ENCODE peak calls at places on chromosomes 16 and 17, in eight cellular contexts. M is tibial artery, D is pancreas, J is thyroid gland, Z is breast epithelium, L is uterus, T is Panc1, X is thoracic aorta. P is an unnamed sample.

GRCh38 chr17:39939588-39940419 is 12.3 kb downstream of the LRRC3C start:
- DNase-seq in D (no peak), L (peak; percentile 46), T (no peak), J (no peak), X (no peak), Z (no peak), M (no peak), P (peak; percentile 94)

GRCh38 chr17:68184816-68185436 is 62.9 kb upstream of the AMZ2 start:
- DNase-seq in T (no peak), M (no peak), X (no peak), L (no peak), J (no peak), D (no peak), Z (no peak), P (no peak)

GRCh38 chr17:38911081-38911730 is 14.2 kb upstream of the LASP1NB start:
- DNase-seq in X (no peak), M (peak; percentile 47), T (no peak), Z (no peak), J (no peak), D (no peak), L (peak; percentile 15), P (no peak)

GRCh38 chr16:30335598-30336474 is 19.3 kb downstream of the CD2BP2 start:
- DNase-seq in M (no peak), X (no peak), Z (no peak), J (no peak), T (no peak), L (no peak), D (no peak), P (peak; percentile 20)

GRCh38 chr17:57892146-57892819 is 42.4 kb upstream of the MRPS23 start:
- DNase-seq in L (peak; percentile 88), M (peak; percentile 94), D (peak; percentile 84), T (peak; percentile 61), Z (peak; percentile 87), X (no peak), J (peak; percentile 89), P (peak; percentile 66)

GRCh38 chr17:8187517-8188407 is 2.2 kb downstream of the BORCS6 start:
- DNase-seq in T (peak; percentile 100), D (peak; percentile 90), Z (peak; percentile 92), M (peak; percentile 96), J (peak; percentile 89), L (peak; percentile 96), X (peak; percentile 94), P (peak; percentile 99)

GRCh38 chr16:13102401-13102800 is 201.0 kb downstream of the SHISA9 start:
- DNase-seq in J (no peak), Z (no peak), X (no peak), M (no peak), L (no peak), T (no peak), D (no peak), P (no peak)

GRCh38 chr17:38320482-38320881 is 23.3 kb downstream of the GPR179 start:
- DNase-seq in L (no peak), T (no peak), M (no peak), Z (peak; percentile 67), D (no peak), X (no peak), J (no peak), P (no peak)

GRCh38 chr17:76496464-76496863 is 4.8 kb downstream of the RHBDF2 start:
- DNase-seq in J (no peak), D (no peak), M (no peak), T (no peak), L (no peak), X (no peak), Z (no peak), P (no peak)

GRCh38 chr17:10725262-10725661 is 4.6 kb downstream of the TMEM220 start:
- DNase-seq in M (no peak), D (no peak), X (no peak), J (no peak), T (no peak), Z (no peak), L (no peak), P (no peak)

GRCh38 chr16:28304214-28304613 is 11.9 kb downstream of the SBK1 start:
- DNase-seq in M (no peak), D (no peak), T (no peak), X (no peak), L (no peak), Z (no peak), J (peak; percentile 22), P (peak; percentile 17)

GRCh38 chr17:79281803-79282202 is 207.2 kb downstream of the ENGASE start:
- DNase-seq in X (no peak), J (no peak), M (no peak), Z (no peak), D (no peak), T (no peak), L (no peak), P (no peak)

GRCh38 chr17:39823407-39824054 is 40.6 kb downstream of the IKZF3 start:
- DNase-seq in X (no peak), Z (no peak), J (no peak), M (no peak), L (no peak), T (no peak), D (no peak), P (no peak)

GRCh38 chr16:68289621-68290329 is 21.0 kb downstream of the SLC7A6OS start:
- DNase-seq in T (no peak), Z (no peak), X (no peak), J (no peak), L (no peak), M (no peak), D (no peak), P (peak; percentile 76)

GRCh38 chr17:58302919-58303551 is 22.3 kb upstream of the MPO start:
- DNase-seq in M (no peak), X (no peak), T (no peak), Z (no peak), L (peak; percentile 8), D (no peak), J (no peak), P (no peak)

GRCh38 chr17:39975801-39976200 is 4.8 kb upstream of the PSMD3 start:
- DNase-seq in X (no peak), D (no peak), Z (no peak), L (no peak), T (no peak), M (no peak), J (no peak), P (no peak)

GRCh38 chr17:14557482-14557881 is 256.6 kb downstream of the HS3ST3B1 start:
- DNase-seq in J (no peak), L (no peak), X (no peak), M (no peak), T (no peak), D (no peak), Z (no peak), P (no peak)

GRCh38 chr17:14547016-14547415 is 246.1 kb downstream of the HS3ST3B1 start:
- DNase-seq in J (no peak), L (no peak), X (no peak), D (no peak), Z (no peak), T (no peak), M (no peak), P (no peak)

GRCh38 chr17:14547556-14547955 is 246.7 kb downstream of the HS3ST3B1 start:
- DNase-seq in J (no peak), X (no peak), D (no peak), Z (no peak), L (no peak), T (no peak), M (no peak), P (no peak)

GRCh38 chr17:14553847-14554246 is 253.0 kb downstream of the HS3ST3B1 start:
- DNase-seq in T (no peak), J (no peak), M (no peak), X (no peak), D (no peak), L (no peak), Z (no peak), P (no peak)

GRCh38 chr17:14552311-14552710 is 251.4 kb downstream of the HS3ST3B1 start:
- DNase-seq in J (no peak), L (no peak), T (no peak), Z (no peak), M (no peak), X (no peak), D (no peak), P (no peak)
- H3K27ac ChIP-seq in J (no peak overlapping the region), L (no peak overlapping the region), T (no peak overlapping the region), Z (no peak overlapping the region), M (no peak overlapping the region), X (no peak overlapping the region), D (no peak overlapping the region), P (no peak overlapping the region)

DNA sequence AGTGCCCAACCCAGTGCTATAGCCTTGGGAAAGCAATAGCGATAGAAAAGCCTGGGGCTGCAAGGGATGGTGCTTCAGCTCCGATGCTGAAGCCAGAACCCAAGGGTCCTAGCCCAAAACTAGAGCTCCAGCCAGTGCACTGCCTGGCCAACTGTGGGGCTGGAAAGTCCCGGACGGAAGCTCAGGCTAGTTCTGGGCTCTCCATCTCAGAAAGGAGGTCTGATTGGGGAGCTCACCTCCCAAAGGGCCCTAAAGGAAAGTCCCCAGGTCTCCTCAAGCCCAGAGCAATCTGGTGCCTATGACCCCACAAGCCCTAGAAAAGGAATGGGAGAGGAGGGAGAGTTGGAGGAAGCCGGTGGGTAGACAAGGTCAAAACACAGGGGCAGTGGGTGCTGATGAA is 2.0 kb upstream of the ABCC3 start:
- DNase-seq in T (no peak), Z (no peak), J (no peak), X (no peak), L (no peak), M (no peak), D (no peak), P (no peak)
- H3K4me1 ChIP-seq in T (peaks cover 90% of the 10 kb centered on the region), Z (peaks cover 7% of the 10 kb centered on the region), J (peaks cover 34% of the 10 kb centered on the region), X (peaks cover 14% of the 10 kb centered on the region), L (no peaks in the 10 kb centered on the region), M (peaks cover 33% of the 10 kb centered on the region), D (no peaks in the 10 kb centered on the region), P (peaks cover 11% of the 10 kb centered on the region)

GRCh38 chr17:81977211-81978091 is at the start of gene ASPSCR1:
- DNase-seq in J (peak; percentile 88), D (peak; percentile 86), L (peak; percentile 90), Z (peak; percentile 87), M (peak; percentile 93), T (peak; percentile 18), X (peak; percentile 52), P (peak; percentile 76)

GRCh38 chr17:81973432-81973831 is 4.0 kb upstream of the ASPSCR1 start:
- DNase-seq in X (no peak), L (no peak), M (no peak), T (no peak), J (no peak), Z (no peak), D (no peak), P (no peak)

GRCh38 chr17:81980122-81980521 is 2.7 kb downstream of the ASPSCR1 start:
- DNase-seq in X (no peak), Z (no peak), M (no peak), T (no peak), D (no peak), J (no peak), L (no peak), P (no peak)

GRCh38 chr17:81978901-81979298 is 1.5 kb downstream of the ASPSCR1 start:
- DNase-seq in X (no peak), D (no peak), J (no peak), L (no peak), Z (no peak), T (no peak), M (no peak), P (no peak)

GRCh38 chr17:81976332-81977210 is 858 bp upstream of the ASPSCR1 start:
- DNase-seq in L (no peak), Z (no peak), D (peak; percentile 63), M (no peak), T (no peak), X (no peak), J (peak; percentile 81), P (no peak)
- H3K27ac ChIP-seq in L (peak overlapping the region; percentile 87), Z (peak overlapping the region; percentile 91), D (peak overlapping the region; percentile 89), M (peak overlapping the region; percentile 89), T (peak overlapping the region; percentile 93), X (peak overlapping the region; percentile 79), J (peak overlapping the region; percentile 90), P (peak overlapping the region; percentile 52)

GRCh38 chr17:65055280-65055707 is 1.2 kb downstream of the GNA13 start:
- DNase-seq in L (no peak), J (no peak), T (no peak), M (no peak), X (no peak), Z (no peak), D (no peak), P (no peak)
- H3K4me1 ChIP-seq in L (peaks cover 12% of the 10 kb centered on the region), J (peaks cover 43% of the 10 kb centered on the region), T (peaks cover 14% of the 10 kb centered on the region), M (peaks cover 45% of the 10 kb centered on the region), X (peaks cover 13% of the 10 kb centered on the region), Z (no peaks in the 10 kb centered on the region), D (peaks cover 17% of the 10 kb centered on the region), P (peaks cover 12% of the 10 kb centered on the region)

P was measured in astrocyte.